ENCODE peak calls at places on chromosomes 12 and 14, in four cellular contexts. S is tibial artery, C is GM12878, W is GM13977. B is an unnamed sample.

GRCh38 chr14:36553650-36554260 is 28.7 kb downstream of the NKX2-8 start:
- DNase-seq in S (no peak), C (no peak), W (peak), B (no peak)

GRCh38 chr14:59202031-59202430 is 13.6 kb downstream of the DAAM1 start:
- DNase-seq in S (no peak), C (no peak), W (no peak), B (no peak)

GRCh38 chr14:105882626-105883025 is 356.2 kb downstream of the TMEM121 start:
- DNase-seq in S (peak), C (no peak), W (no peak), B (no peak)

GRCh38 chr12:57887631-57888406 is 41.3 kb upstream of the CTDSP2 start:
- DNase-seq in S (peak), C (no peak), W (no peak), B (no peak)

GRCh38 chr12:131934535-131934934 is 5.5 kb downstream of the PUS1 start:
- DNase-seq in S (no peak), C (no peak), W (no peak), B (no peak)

GRCh38 chr14:34043627-34044372 is 92.9 kb upstream of the EGLN3 start:
- DNase-seq in S (no peak), C (peak), W (peak), B (no peak)

GRCh38 chr12:100995201-100995600 is 200.6 kb downstream of the ANO4 start:
- DNase-seq in S (no peak), C (no peak), W (peak), B (no peak)

GRCh38 chr12:69688496-69689427 is 10.3 kb downstream of the BEST3 start:
- DNase-seq in S (peak), C (no peak), W (no peak), B (peak)

GRCh38 chr12:86261606-86262005 is 5.4 kb upstream of the MGAT4C start:
- DNase-seq in S (no peak), C (no peak), W (no peak), B (no peak)

GRCh38 chr14:89617142-89617460 is 200.1 kb upstream of the FOXN3 start:
- DNase-seq in S (no peak), C (no peak), W (no peak), B (no peak)

GRCh38 chr14:68172664-68173063 is 353.1 kb downstream of the RAD51B start:
- DNase-seq in S (no peak), C (peak), W (no peak), B (no peak)

GRCh38 chr12:101813117-101813516 is 17.6 kb downstream of the GNPTAB start:
- DNase-seq in S (no peak), C (no peak), W (no peak), B (no peak)

GRCh38 chr14:34228663-34229001 is 233.4 kb downstream of the SPTSSA start:
- DNase-seq in S (no peak), C (no peak), W (no peak), B (no peak)

GRCh38 chr12:78703820-78704525 is 160.6 kb upstream of the SYT1 start:
- DNase-seq in S (no peak), C (no peak), W (no peak), B (no peak)

GRCh38 chr14:76763362-76764041 is 2.2 kb downstream of the VASH1 start:
- DNase-seq in S (peak), C (no peak), W (no peak), B (peak)

GRCh38 chr12:56271031-56271430 is 4.3 kb downstream of the COQ10A start:
- DNase-seq in S (no peak), C (no peak), W (no peak), B (no peak)

GRCh38 chr14:101090976-101091375 is 187.5 kb upstream of the RTL1 start:
- DNase-seq in S (no peak), C (no peak), W (no peak), B (no peak)

GRCh38 chr12:80472912-80473500 is 29.0 kb downstream of the PTPRQ start:
- DNase-seq in S (no peak), C (peak), W (peak), B (no peak)

GRCh38 chr12:12718853-12719252 is 1.7 kb downstream of the CDKN1B start:
- DNase-seq in S (no peak), C (no peak), W (peak), B (no peak)

GRCh38 chr12:47190271-47190750 is 110.6 kb upstream of the AMIGO2 start:
- DNase-seq in S (no peak), C (no peak), W (no peak), B (no peak)

GRCh38 chr14:28157289-28157869 is 609.2 kb upstream of the FOXG1 start:
- DNase-seq in S (no peak), C (no peak), W (no peak), B (no peak)

GRCh38 chr14:99131632-99132271 is 140.2 kb downstream of the BCL11B start:
- DNase-seq in S (peak), C (no peak), W (no peak), B (peak)

GRCh38 chr12:87157791-87158190 is 871.4 kb downstream of the C12orf50 start:
- DNase-seq in S (no peak), C (no peak), W (no peak), B (no peak)

GRCh38 chr14:71063351-71063750 is 156.1 kb downstream of the PCNX1 start:
- DNase-seq in S (no peak), C (no peak), W (no peak), B (no peak)

GRCh38 chr12:107328442-107329133 is 235.2 kb upstream of the CRY1 start:
- DNase-seq in S (no peak), C (no peak), W (no peak), B (no peak)

GRCh38 chr14:23076785-23077408 is 18.0 kb downstream of the ACIN1 start:
- DNase-seq in S (no peak), C (no peak), W (no peak), B (no peak)

GRCh38 chr12:22361785-22362184 is 27.3 kb upstream of the ST8SIA1 start:
- DNase-seq in S (no peak), C (no peak), W (no peak), B (no peak)

GRCh38 chr14:32629146-32629545 is 300.0 kb downstream of the AKAP6 start:
- DNase-seq in S (no peak), C (no peak), W (no peak), B (no peak)

GRCh38 chr14:76784881-76785280 is 23.6 kb downstream of the VASH1 start:
- DNase-seq in S (peak), C (no peak), W (peak), B (peak)

GRCh38 chr12:60684988-60685655 is 1089.3 kb downstream of the SLC16A7 start:
- DNase-seq in S (no peak), C (no peak), W (no peak), B (no peak)

GRCh38 chr12:21456291-21456780 is 18.9 kb downstream of the PYROXD1 start:
- DNase-seq in S (no peak), C (no peak), W (no peak), B (no peak)

GRCh38 chr12:7989827-7990491 is 42.6 kb upstream of the FOXJ2 start:
- DNase-seq in S (no peak), C (no peak), W (peak), B (no peak)

GRCh38 chr14:101194356-101195308 is 291.1 kb upstream of the RTL1 start:
- DNase-seq in S (no peak), C (no peak), W (no peak), B (peak)

GRCh38 chr14:57066887-57067513 is 201.7 kb downstream of the EXOC5 start:
- DNase-seq in S (no peak), C (no peak), W (peak), B (no peak)

GRCh38 chr14:39015360-39015961 is 87.6 kb downstream of the SEC23A start:
- DNase-seq in S (no peak), C (no peak), W (peak), B (no peak)

GRCh38 chr12:25364529-25365339 is 114.0 kb upstream of the KRAS start:
- DNase-seq in S (no peak), C (no peak), W (peak), B (no peak)
- TF ChIP-seq CTCF in S (no peak), C (no peak), W (no peak), B (no peak)

DNA sequence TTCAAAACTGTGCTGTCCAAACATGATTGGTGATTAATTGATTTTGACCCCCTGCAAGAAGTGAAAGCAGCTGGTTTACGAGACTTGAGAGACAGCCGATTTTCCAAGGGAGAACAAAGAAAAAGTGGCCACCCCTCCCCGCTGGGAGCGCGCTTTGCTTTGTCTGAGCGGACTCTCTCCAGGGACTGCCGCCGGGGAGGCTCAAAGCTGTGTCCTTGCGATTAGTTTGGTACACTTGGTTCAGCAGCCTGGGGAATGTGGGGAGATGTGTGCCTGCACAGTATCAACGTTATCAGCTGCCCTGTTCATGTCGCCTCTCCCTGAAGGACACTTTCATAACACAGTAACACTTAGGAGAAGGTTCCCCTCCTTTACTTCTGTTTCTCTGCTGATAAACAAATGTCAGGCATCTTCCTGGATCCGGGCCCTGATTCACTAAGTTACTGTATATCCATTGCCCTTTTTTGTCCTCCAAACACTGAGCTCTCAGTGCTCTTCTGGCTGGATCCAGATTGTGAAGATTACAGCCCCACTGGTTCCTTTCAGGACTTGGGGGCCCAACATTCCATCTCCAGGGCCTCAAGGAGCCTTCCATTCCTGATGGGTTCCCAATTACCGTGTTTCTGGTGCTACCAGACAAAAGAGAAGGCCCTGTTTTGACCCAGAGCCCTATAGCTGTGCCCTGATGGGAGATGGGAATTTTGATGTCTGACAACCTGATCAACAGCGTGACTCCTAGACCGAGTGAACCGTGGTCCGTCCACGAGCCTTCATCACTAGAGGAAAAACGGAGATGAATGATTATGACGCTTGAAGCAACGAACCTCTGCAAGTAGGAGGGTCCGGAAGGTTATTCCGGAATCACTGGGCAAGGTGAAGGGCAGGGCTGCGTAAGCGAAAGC is 31.7 kb upstream of the TUBA1C start:
- DNase-seq in S (peak), C (no peak), W (no peak), B (no peak)
- TF ChIP-seq CTCF in S (peak), C (no peak), W (no peak), B (no peak)

DNA sequence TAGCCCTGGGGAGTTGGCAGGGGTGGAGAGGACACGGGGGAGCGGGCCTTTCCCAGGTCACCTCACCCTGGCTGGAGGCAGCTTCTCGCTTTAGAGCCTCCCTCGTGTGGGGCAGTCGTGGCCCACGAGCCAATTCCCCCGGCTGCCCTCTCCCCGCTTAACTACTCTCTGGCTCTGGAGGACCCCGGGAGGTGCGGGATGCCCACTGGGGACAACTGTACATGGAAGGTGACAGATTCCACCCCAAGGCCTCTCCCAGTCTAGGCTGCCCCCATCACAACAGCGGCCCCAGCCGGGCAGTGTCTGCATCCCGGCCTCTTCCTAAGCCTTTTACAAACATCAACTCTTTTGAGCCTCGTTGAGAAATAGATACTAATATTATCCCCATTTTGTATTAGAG is 78.1 kb downstream of the KIF26A start:
- DNase-seq in S (no peak), C (no peak), W (no peak), B (no peak)
- TF ChIP-seq CTCF in S (no peak), C (no peak), W (no peak), B (no peak)

GRCh38 chr12:89618113-89618862 is 90.3 kb downstream of the ATP2B1 start:
- DNase-seq in S (no peak), C (no peak), W (no peak), B (no peak)
- TF ChIP-seq CTCF in S (no peak), C (peak), W (no peak), B (no peak)

GRCh38 chr14:63543000-63543825 is at the start of gene PPP2R5E:
- DNase-seq in S (peak), C (peak), W (peak), B (peak)
- TF ChIP-seq CTCF in S (peak), C (no peak), W (no peak), B (no peak)

DNA sequence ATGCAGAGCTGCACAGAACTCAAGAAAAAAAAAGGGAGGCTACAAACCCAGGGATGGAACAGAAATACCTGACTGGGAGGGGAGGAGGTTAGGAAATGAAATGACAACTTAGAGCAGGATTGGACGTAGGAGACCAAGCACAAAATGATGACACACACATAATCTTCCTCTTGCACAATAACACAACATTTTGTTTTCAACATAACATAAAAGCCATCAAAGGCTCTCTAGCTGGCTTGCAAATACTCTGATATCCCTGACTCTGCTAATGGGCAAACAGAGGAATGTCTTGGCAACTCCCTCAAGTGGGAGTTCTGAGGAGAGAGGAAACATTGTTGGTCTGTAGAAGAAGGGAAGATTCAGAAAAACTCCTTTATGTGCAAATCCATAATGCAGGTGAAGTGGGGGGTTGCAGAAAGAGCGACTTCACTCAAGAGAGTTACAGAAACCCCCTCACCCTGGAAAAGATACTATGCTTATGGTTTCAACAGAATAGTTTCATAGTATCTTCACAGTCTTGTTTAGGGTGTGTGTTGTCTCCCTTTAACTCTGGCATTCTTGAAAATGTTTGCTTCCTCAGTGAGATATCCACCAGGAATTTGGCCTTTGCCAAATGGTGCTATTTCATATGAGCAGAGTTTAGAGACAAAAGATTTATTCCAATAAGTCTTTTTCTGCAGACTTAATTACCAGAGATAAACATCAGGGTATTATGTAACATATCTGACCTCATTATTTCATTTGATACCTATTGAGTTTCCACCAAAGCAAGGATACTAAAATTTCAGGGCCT is 43.8 kb upstream of the LTBP2 start:
- DNase-seq in S (no peak), C (no peak), W (no peak), B (no peak)
- TF ChIP-seq CTCF in S (no peak), C (no peak), W (no peak), B (no peak)

DNA sequence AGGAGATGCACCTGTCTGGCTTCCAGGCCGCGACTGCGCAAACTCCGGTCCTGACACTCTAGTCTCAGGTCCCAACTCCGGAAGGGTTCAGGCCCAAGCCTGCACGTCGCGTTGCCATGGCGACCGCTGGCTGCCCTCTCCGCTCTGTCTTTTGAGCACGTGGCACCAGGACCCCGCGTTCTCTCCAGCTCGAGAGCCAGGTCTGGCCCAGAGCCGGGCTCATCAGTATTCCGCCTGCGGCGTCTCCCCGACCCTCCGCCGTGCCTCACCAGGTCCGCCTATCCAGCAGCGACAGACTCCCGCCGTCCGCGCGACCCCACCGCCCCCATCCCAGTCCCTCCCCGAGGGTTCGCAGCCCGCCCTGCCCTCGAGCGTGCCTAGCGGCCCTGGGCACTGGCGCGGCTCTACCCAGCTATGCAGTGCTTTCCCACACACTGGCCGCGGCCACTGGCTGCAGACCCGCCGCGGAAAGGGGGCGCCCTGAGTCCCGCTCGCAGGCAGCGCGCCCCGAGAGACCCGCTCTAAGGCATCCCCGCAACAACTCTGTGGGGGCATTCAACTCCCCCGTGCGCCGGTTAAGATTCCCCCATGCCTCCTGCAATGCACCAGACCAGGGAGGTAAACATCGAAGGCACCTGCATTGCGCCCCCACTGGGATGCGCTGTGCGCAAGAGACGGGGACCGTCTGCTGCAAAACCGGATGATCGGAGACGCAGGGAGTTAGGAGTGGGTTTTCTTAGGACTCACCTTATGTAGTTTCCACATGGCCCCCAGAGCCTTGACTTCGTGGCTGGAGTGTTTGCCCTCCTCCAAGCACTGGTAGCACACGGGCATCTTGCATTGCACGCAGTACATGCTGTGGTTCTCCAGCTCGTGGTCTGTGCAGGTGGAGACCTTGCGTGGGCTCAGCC is 1.3 kb downstream of the TRIM9 start:
- DNase-seq in S (no peak), C (no peak), W (peak), B (no peak)
- TF ChIP-seq CTCF in S (no peak), C (peak), W (peak), B (no peak)

GRCh38 chr12:93720559-93720958 is 43.4 kb downstream of the CRADD start:
- DNase-seq in S (no peak), C (no peak), W (no peak), B (no peak)

GRCh38 chr12:93722179-93722578 is 45.0 kb downstream of the CRADD start:
- DNase-seq in S (no peak), C (no peak), W (no peak), B (no peak)

GRCh38 chr12:93722757-93723567 is 45.8 kb downstream of the CRADD start:
- DNase-seq in S (no peak), C (no peak), W (no peak), B (no peak)

GRCh38 chr12:93723568-93723930 is 46.4 kb downstream of the CRADD start:
- DNase-seq in S (no peak), C (no peak), W (no peak), B (no peak)

DNA sequence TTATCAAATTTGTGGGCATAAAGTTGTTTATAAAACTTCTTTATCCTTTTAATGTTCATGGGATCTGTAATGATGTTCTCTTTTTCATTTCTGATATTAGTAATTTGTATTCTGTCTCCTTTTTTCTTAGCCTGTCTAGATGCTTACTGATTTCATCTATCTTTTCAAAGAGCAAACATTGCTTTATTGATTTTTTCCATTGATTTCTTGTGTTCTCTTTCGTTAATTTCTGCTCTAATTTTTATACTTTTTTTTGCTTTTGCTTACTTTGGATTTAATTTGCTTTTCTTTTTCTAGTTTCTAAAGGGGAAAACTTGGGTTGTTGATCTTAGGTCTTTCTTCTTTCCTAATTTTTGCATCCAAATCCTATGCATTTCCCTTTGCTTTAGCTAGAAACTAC is 42.5 kb downstream of the CRADD start:
- DNase-seq in S (no peak), C (no peak), W (no peak), B (no peak)
- TF ChIP-seq CTCF in S (no peak), C (no peak), W (no peak), B (no peak)

GRCh38 chr12:109797905-109798669 is 35.1 kb downstream of the TRPV4 start:
- DNase-seq in S (no peak), C (no peak), W (no peak), B (no peak)
- TF ChIP-seq CTCF in S (no peak), C (peak), W (peak), B (no peak)

B was measured in lower leg skin.